ENCODE peak calls at places on chromosomes 16 and 17, in seven cellular contexts. I is vagina, G is GM03348, E is heart left ventricle, D is EH, Z is T-helper 1 cell, A is fibroblast of the conjunctiva. Q is an unnamed sample.
A peak's percentile ranks its signal among the peaks of the same experiment; 100 is the strongest.

GRCh38 chr17:65055708-65056638 is 567 bp downstream of the GNA13 start:
- DNase-seq in I (no peak), G (peak; percentile 69), E (peak; percentile 65), D (peak; percentile 56), Z (peak; percentile 33), A (no peak), Q (no peak)

GRCh38 chr17:51721711-51722110 is 436.8 kb downstream of the CA10 start:
- DNase-seq in I (no peak), G (no peak), E (no peak), D (no peak), Z (no peak), A (no peak), Q (no peak)

GRCh38 chr17:75404223-75404738 is 1.2 kb downstream of the GRB2 start:
- DNase-seq in I (no peak), G (peak; percentile 83), E (peak; percentile 50), D (peak; percentile 83), Z (peak; percentile 17), A (peak; percentile 66), Q (no peak)

GRCh38 chr16:79131676-79132075 is 468.9 kb downstream of the MAF start:
- DNase-seq in I (no peak), G (no peak), E (no peak), D (no peak), Z (no peak), A (no peak), Q (no peak)

GRCh38 chr16:89426736-89427525 is 63.4 kb downstream of the ANKRD11 start:
- DNase-seq in I (no peak), G (no peak), E (no peak), D (peak; percentile 75), Z (no peak), A (no peak), Q (no peak)

GRCh38 chr16:79612207-79612606 is 11.7 kb upstream of the MAF start:
- DNase-seq in I (no peak), G (no peak), E (no peak), D (no peak), Z (no peak), A (no peak), Q (no peak)

GRCh38 chr16:87602005-87602790 is at the start of gene JPH3:
- DNase-seq in I (no peak), G (no peak), E (no peak), D (no peak), Z (no peak), A (no peak), Q (no peak)

GRCh38 chr17:77696720-77697460 is 261.6 kb upstream of the TNRC6C start:
- DNase-seq in I (no peak), G (no peak), E (peak; percentile 32), D (no peak), Z (no peak), A (no peak), Q (no peak)

GRCh38 chr17:42429726-42430464 is 6.8 kb upstream of the CAVIN1 start:
- DNase-seq in I (no peak), G (no peak), E (no peak), D (no peak), Z (no peak), A (no peak), Q (no peak)

GRCh38 chr17:1985686-1986085 is 39.4 kb downstream of the RTN4RL1 start:
- DNase-seq in I (no peak), G (no peak), E (no peak), D (peak; percentile 16), Z (no peak), A (no peak), Q (no peak)

GRCh38 chr16:65754799-65755691 is 611.4 kb upstream of the CDH5 start:
- DNase-seq in I (no peak), G (no peak), E (no peak), D (peak; percentile 82), Z (no peak), A (peak; percentile 13), Q (peak; percentile 26)

GRCh38 chr16:51290886-51291285 is 139.8 kb upstream of the SALL1 start:
- DNase-seq in I (no peak), G (no peak), E (no peak), D (no peak), Z (no peak), A (no peak), Q (no peak)

GRCh38 chr16:2475413-2476344 is 752 bp downstream of the TBC1D24 start:
- DNase-seq in I (no peak), G (no peak), E (no peak), D (no peak), Z (no peak), A (no peak), Q (no peak)

GRCh38 chr17:79631640-79632431 is 21.0 kb upstream of the RBFOX3 start:
- DNase-seq in I (peak; percentile 87), G (no peak), E (no peak), D (no peak), Z (no peak), A (no peak), Q (no peak)

GRCh38 chr16:55046513-55046912 is 115.8 kb downstream of the IRX5 start:
- DNase-seq in I (no peak), G (no peak), E (no peak), D (no peak), Z (no peak), A (no peak), Q (no peak)

GRCh38 chr17:12365805-12366204 is 299.9 kb upstream of the MYOCD start:
- DNase-seq in I (no peak), G (no peak), E (peak; percentile 65), D (peak; percentile 57), Z (no peak), A (no peak), Q (peak; percentile 16)

GRCh38 chr17:41530062-41531048 is 2.2 kb upstream of the KRT19 start:
- DNase-seq in I (no peak), G (peak; percentile 85), E (no peak), D (peak; percentile 97), Z (no peak), A (peak; percentile 49), Q (peak; percentile 61)

GRCh38 chr17:2361361-2361760 is 24.1 kb downstream of the SGSM2 start:
- DNase-seq in I (no peak), G (no peak), E (no peak), D (no peak), Z (no peak), A (no peak), Q (no peak)

GRCh38 chr17:32933881-32934280 is 5.9 kb downstream of the TMEM98 start:
- DNase-seq in I (no peak), G (no peak), E (no peak), D (peak; percentile 16), Z (no peak), A (no peak), Q (no peak)

GRCh38 chr16:57916735-57917450 is 54.0 kb downstream of the CNGB1 start:
- DNase-seq in I (no peak), G (no peak), E (no peak), D (no peak), Z (no peak), A (no peak), Q (no peak)

GRCh38 chr16:14015948-14016347 is 55.2 kb upstream of the MRTFB start:
- DNase-seq in I (no peak), G (peak; percentile 66), E (peak; percentile 51), D (peak; percentile 90), Z (no peak), A (peak; percentile 84), Q (peak; percentile 80)

GRCh38 chr16:66508261-66508913 is 41.5 kb downstream of the TK2 start:
- DNase-seq in I (no peak), G (no peak), E (no peak), D (peak; percentile 81), Z (no peak), A (peak; percentile 64), Q (no peak)

GRCh38 chr17:1957037-1957436 is 68.1 kb downstream of the RTN4RL1 start:
- DNase-seq in I (no peak), G (no peak), E (no peak), D (peak; percentile 40), Z (no peak), A (no peak), Q (peak; percentile 6)

GRCh38 chr17:82967268-82968032 is 112.0 kb upstream of the METRNL start:
- DNase-seq in I (peak; percentile 4), G (no peak), E (no peak), D (no peak), Z (no peak), A (no peak), Q (no peak)

GRCh38 chr17:43591750-43592562 is 45.8 kb upstream of the ETV4 start:
- DNase-seq in I (no peak), G (peak; percentile 86), E (peak; percentile 89), D (peak; percentile 90), Z (no peak), A (no peak), Q (peak; percentile 59)

GRCh38 chr17:80443916-80444708 is 29.1 kb downstream of the ENDOV start:
- DNase-seq in I (no peak), G (no peak), E (no peak), D (no peak), Z (no peak), A (no peak), Q (no peak)

GRCh38 chr16:27315333-27316037 is 1.7 kb downstream of the IL4R start:
- DNase-seq in I (no peak), G (peak; percentile 41), E (peak; percentile 82), D (peak; percentile 54), Z (peak; percentile 23), A (no peak), Q (no peak)

GRCh38 chr17:57751971-57752905 is 7.1 kb upstream of the CCDC182 start:
- DNase-seq in I (no peak), G (no peak), E (no peak), D (no peak), Z (no peak), A (no peak), Q (no peak)

GRCh38 chr17:81178136-81179091 is 12.4 kb upstream of the AATK start:
- DNase-seq in I (no peak), G (no peak), E (peak; percentile 17), D (no peak), Z (no peak), A (no peak), Q (no peak)

GRCh38 chr16:12803203-12804093 is at the start of gene CPPED1:
- DNase-seq in I (no peak), G (peak; percentile 98), E (peak; percentile 97), D (peak; percentile 92), Z (peak; percentile 84), A (peak; percentile 89), Q (peak; percentile 55)

Q was measured in AG04450.